ENCODE peak calls at places on chromosomes 12 and 14, in seven cellular contexts. One of them, this sample, is unnamed.

GRCh38 chr12:990308-990648 is 745 bp upstream of the ERC1 start:
- DNase-seq in NCI-H526: peak
- DNase-seq in stimulated activated CD8-positive, alpha-beta memory T cell treated with anti-CD3 and anti-CD28 coated beads, Interleukin-4, amount 100 ng/mL, for 1 hour: peak
- DNase-seq in thoracic aorta: peak
- DNase-seq in PC-3: peak
- DNase-seq in H7: peak
- DNase-seq in GM20000: peak
- DNase-seq in this sample: peak

GRCh38 chr12:10121278-10121677 is 8.7 kb downstream of the CLEC7A start:
- DNase-seq in NCI-H526: no peak
- DNase-seq in stimulated activated CD8-positive, alpha-beta memory T cell treated with anti-CD3 and anti-CD28 coated beads, Interleukin-4, amount 100 ng/mL, for 1 hour: no peak
- DNase-seq in thoracic aorta: no peak
- DNase-seq in PC-3: no peak
- DNase-seq in H7: no peak
- DNase-seq in GM20000: no peak
- DNase-seq in this sample: no peak

GRCh38 chr12:64600164-64600561 is 10.1 kb upstream of the RASSF3 start:
- DNase-seq in NCI-H526: peak
- DNase-seq in stimulated activated CD8-positive, alpha-beta memory T cell treated with anti-CD3 and anti-CD28 coated beads, Interleukin-4, amount 100 ng/mL, for 1 hour: no peak
- DNase-seq in thoracic aorta: no peak
- DNase-seq in PC-3: peak
- DNase-seq in H7: no peak
- DNase-seq in GM20000: no peak
- DNase-seq in this sample: no peak

GRCh38 chr14:105450864-105451720 is 23.5 kb upstream of the CRIP2 start:
- DNase-seq in NCI-H526: no peak
- DNase-seq in stimulated activated CD8-positive, alpha-beta memory T cell treated with anti-CD3 and anti-CD28 coated beads, Interleukin-4, amount 100 ng/mL, for 1 hour: no peak
- DNase-seq in thoracic aorta: no peak
- DNase-seq in PC-3: no peak
- DNase-seq in H7: no peak
- DNase-seq in GM20000: no peak
- DNase-seq in this sample: no peak

GRCh38 chr12:112386726-112387125 is 4.5 kb upstream of the HECTD4 start:
- DNase-seq in NCI-H526: no peak
- DNase-seq in stimulated activated CD8-positive, alpha-beta memory T cell treated with anti-CD3 and anti-CD28 coated beads, Interleukin-4, amount 100 ng/mL, for 1 hour: no peak
- DNase-seq in thoracic aorta: no peak
- DNase-seq in PC-3: no peak
- DNase-seq in H7: no peak
- DNase-seq in GM20000: no peak
- DNase-seq in this sample: no peak

GRCh38 chr14:63308723-63309317 is 9.9 kb downstream of the GPHB5 start:
- DNase-seq in NCI-H526: peak
- DNase-seq in stimulated activated CD8-positive, alpha-beta memory T cell treated with anti-CD3 and anti-CD28 coated beads, Interleukin-4, amount 100 ng/mL, for 1 hour: no peak
- DNase-seq in thoracic aorta: no peak
- DNase-seq in PC-3: peak
- DNase-seq in H7: peak
- DNase-seq in GM20000: peak
- DNase-seq in this sample: peak

GRCh38 chr12:32217354-32218310 is 111.0 kb downstream of the BICD1 start:
- DNase-seq in NCI-H526: no peak
- DNase-seq in stimulated activated CD8-positive, alpha-beta memory T cell treated with anti-CD3 and anti-CD28 coated beads, Interleukin-4, amount 100 ng/mL, for 1 hour: no peak
- DNase-seq in thoracic aorta: no peak
- DNase-seq in PC-3: peak
- DNase-seq in H7: no peak
- DNase-seq in GM20000: no peak
- DNase-seq in this sample: no peak

GRCh38 chr12:76462668-76463224 is 96.8 kb downstream of the OSBPL8 start:
- DNase-seq in NCI-H526: no peak
- DNase-seq in stimulated activated CD8-positive, alpha-beta memory T cell treated with anti-CD3 and anti-CD28 coated beads, Interleukin-4, amount 100 ng/mL, for 1 hour: no peak
- DNase-seq in thoracic aorta: no peak
- DNase-seq in PC-3: no peak
- DNase-seq in H7: no peak
- DNase-seq in GM20000: no peak
- DNase-seq in this sample: no peak

GRCh38 chr12:133130808-133131128 is 341 bp downstream of the ZNF10 start:
- DNase-seq in NCI-H526: peak
- DNase-seq in stimulated activated CD8-positive, alpha-beta memory T cell treated with anti-CD3 and anti-CD28 coated beads, Interleukin-4, amount 100 ng/mL, for 1 hour: no peak
- DNase-seq in thoracic aorta: no peak
- DNase-seq in PC-3: no peak
- DNase-seq in H7: no peak
- DNase-seq in GM20000: peak
- DNase-seq in this sample: no peak